ENCODE peak calls at places on chromosomes 13 and 19, in ten cellular contexts. W is colonic mucosa; T is IMR-90; B is effector memory CD4-positive, alpha-beta T cell; H is neural progenitor cell; V is CD4-positive, alpha-beta memory T cell; F is body of pancreas; K is Peyer's patch; I is tibial nerve; X is upper lobe of right lung. L is an unnamed sample.

GRCh38 chr19:4337906-4338440 is 654 bp downstream of the STAP2 start:
- DNase-seq in W (peak; percentile 72), T (no peak), B (no peak), H (peak; percentile 42), V (no peak), F (peak; percentile 56), K (no peak), I (no peak), X (no peak), L (no peak)

GRCh38 chr19:39426170-39426569 is 9.6 kb downstream of the RPS16 start:
- DNase-seq in W (no peak), T (no peak), B (no peak), H (no peak), V (no peak), F (no peak), K (no peak), I (no peak), X (no peak), L (no peak)

GRCh38 chr13:27679896-27680295 is 58.2 kb downstream of the POLR1D start:
- DNase-seq in W (no peak), T (no peak), B (no peak), H (no peak), V (no peak), F (no peak), K (no peak), I (no peak), X (no peak), L (no peak)

GRCh38 chr19:2353895-2354592 is 6.0 kb upstream of the TMPRSS9 start:
- DNase-seq in W (no peak), T (no peak), B (no peak), H (no peak), V (peak; percentile 16), F (no peak), K (no peak), I (no peak), X (no peak), L (peak; percentile 71)

GRCh38 chr19:49869484-49870308 is 2.3 kb upstream of the PNKP start:
- DNase-seq in W (peak; percentile 97), T (peak; percentile 100), B (peak; percentile 90), H (peak; percentile 100), V (peak; percentile 93), F (peak; percentile 96), K (peak; percentile 92), I (peak; percentile 96), X (peak; percentile 97), L (peak; percentile 96)

GRCh38 chr13:78121459-78122348 is 203.1 kb upstream of the EDNRB start:
- DNase-seq in W (peak; percentile 42), T (peak; percentile 70), B (no peak), H (peak; percentile 65), V (no peak), F (peak; percentile 52), K (peak; percentile 19), I (peak; percentile 42), X (no peak), L (no peak)

GRCh38 chr13:44218501-44219240 is 155.0 kb upstream of the SERP2 start:
- DNase-seq in W (peak; percentile 60), T (no peak), B (no peak), H (no peak), V (no peak), F (peak; percentile 86), K (no peak), I (peak; percentile 75), X (peak; percentile 88), L (peak; percentile 78)

GRCh38 chr19:11483176-11484111 is 2.6 kb upstream of the ELAVL3 start:
- DNase-seq in W (no peak), T (no peak), B (no peak), H (no peak), V (peak; percentile 32), F (no peak), K (no peak), I (no peak), X (no peak), L (no peak)

GRCh38 chr19:16627194-16627927 is 643 bp downstream of the MED26 start:
- DNase-seq in W (peak; percentile 26), T (no peak), B (no peak), H (peak; percentile 52), V (peak; percentile 44), F (peak; percentile 12), K (no peak), I (no peak), X (peak; percentile 71), L (no peak)

GRCh38 chr19:33064117-33064777 is 441 bp downstream of the RHPN2 start:
- DNase-seq in W (peak; percentile 56), T (no peak), B (no peak), H (no peak), V (no peak), F (peak; percentile 63), K (no peak), I (no peak), X (peak; percentile 83), L (peak; percentile 48)

GRCh38 chr19:8576273-8576993 is 809 bp downstream of the MYO1F start:
- DNase-seq in W (peak; percentile 37), T (no peak), B (no peak), H (no peak), V (no peak), F (no peak), K (peak; percentile 45), I (no peak), X (no peak), L (no peak)

GRCh38 chr13:47005761-47006414 is 109.0 kb upstream of the HTR2A start:
- DNase-seq in W (no peak), T (peak; percentile 22), B (no peak), H (no peak), V (no peak), F (no peak), K (no peak), I (no peak), X (no peak), L (no peak)

GRCh38 chr13:102276479-102276878 is 125.4 kb downstream of the FGF14 start:
- DNase-seq in W (no peak), T (peak; percentile 16), B (no peak), H (no peak), V (no peak), F (no peak), K (no peak), I (no peak), X (no peak), L (no peak)
- H3K27ac ChIP-seq in W (no peak overlapping the region), T (no peak overlapping the region), B (no peak overlapping the region), H (no peak overlapping the region), V (no peak overlapping the region), F (no peak overlapping the region), K (no peak overlapping the region), I (no peak overlapping the region), X (no peak overlapping the region), L (no peak overlapping the region)

DNA sequence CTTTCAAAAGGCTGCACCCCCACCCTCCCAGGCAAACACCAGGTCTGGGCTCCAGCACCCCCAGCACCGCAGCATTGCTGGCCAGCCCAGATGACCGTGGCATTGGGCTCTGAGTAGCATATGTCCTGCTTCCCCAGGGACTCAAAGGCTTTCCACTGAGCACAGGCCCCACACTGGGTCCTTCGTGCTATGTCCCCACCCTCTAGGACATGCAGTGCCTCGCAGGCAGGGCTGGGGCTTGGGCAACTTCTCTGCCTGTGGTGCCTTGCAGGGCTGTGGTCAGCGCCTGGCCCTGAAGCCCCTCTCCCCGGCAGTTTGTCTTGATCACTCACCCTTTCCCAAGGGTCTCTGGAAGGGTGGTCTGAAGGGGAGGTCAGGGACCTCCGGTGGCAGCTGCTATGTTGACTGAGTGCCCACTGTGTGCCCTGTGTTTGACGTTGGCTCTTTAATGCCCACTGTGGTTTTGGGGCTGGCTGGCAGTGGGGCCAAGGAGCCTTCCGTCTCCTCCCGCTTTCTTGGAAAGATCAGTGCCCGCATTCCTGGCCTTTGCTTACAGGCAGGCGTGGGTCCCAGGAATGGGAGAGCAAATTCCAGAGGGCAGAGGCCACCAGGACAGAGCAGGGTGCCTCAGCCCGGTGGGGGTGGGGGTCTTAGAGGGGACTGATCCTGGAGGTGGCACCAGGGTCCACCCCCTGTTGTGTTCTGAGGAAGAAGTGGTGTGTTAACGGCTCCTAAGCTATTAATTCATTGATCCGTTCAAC is 20.3 kb upstream of the CRTC1 start:
- DNase-seq in W (no peak), T (no peak), B (no peak), H (peak; percentile 59), V (no peak), F (no peak), K (no peak), I (no peak), X (no peak), L (no peak)
- H3K4me1 ChIP-seq in W (no peaks in the 10 kb centered on the region), T (peaks cover 29% of the 10 kb centered on the region), B (peaks cover 7% of the 10 kb centered on the region), H (peaks cover 7% of the 10 kb centered on the region), V (peaks cover 4% of the 10 kb centered on the region), F (no peaks in the 10 kb centered on the region), K (peaks cover 4% of the 10 kb centered on the region), I (peaks cover 64% of the 10 kb centered on the region), X (peaks cover 23% of the 10 kb centered on the region), L (peaks cover 10% of the 10 kb centered on the region)

GRCh38 chr19:29504454-29504853 is 21.3 kb upstream of the VSTM2B start:
- DNase-seq in W (no peak), T (no peak), B (no peak), H (no peak), V (no peak), F (no peak), K (no peak), I (no peak), X (no peak), L (no peak)
- H3K27ac ChIP-seq in W (no peak overlapping the region), T (no peak overlapping the region), B (no peak overlapping the region), H (no peak overlapping the region), V (no peak overlapping the region), F (no peak overlapping the region), K (no peak overlapping the region), I (no peak overlapping the region), X (no peak overlapping the region), L (no peak overlapping the region)

GRCh38 chr13:109160357-109160756 is 530.9 kb downstream of the MYO16 start:
- DNase-seq in W (no peak), T (no peak), B (no peak), H (no peak), V (no peak), F (no peak), K (no peak), I (no peak), X (no peak), L (no peak)

GRCh38 chr13:109158383-109158782 is 529.0 kb downstream of the MYO16 start:
- DNase-seq in W (no peak), T (no peak), B (no peak), H (no peak), V (no peak), F (no peak), K (no peak), I (no peak), X (no peak), L (no peak)

GRCh38 chr13:109157275-109157674 is 527.9 kb downstream of the MYO16 start:
- DNase-seq in W (no peak), T (no peak), B (no peak), H (peak; percentile 21), V (no peak), F (no peak), K (no peak), I (no peak), X (no peak), L (no peak)

GRCh38 chr13:109160887-109161669 is 531.7 kb downstream of the MYO16 start:
- DNase-seq in W (no peak), T (no peak), B (no peak), H (no peak), V (no peak), F (no peak), K (no peak), I (no peak), X (no peak), L (no peak)

GRCh38 chr13:109159650-109160309 is 530.4 kb downstream of the MYO16 start:
- DNase-seq in W (no peak), T (no peak), B (no peak), H (no peak), V (no peak), F (no peak), K (no peak), I (no peak), X (no peak), L (no peak)
- H3K4me1 ChIP-seq in W (no peaks in the 10 kb centered on the region), T (peaks cover 20% of the 10 kb centered on the region), B (no peaks in the 10 kb centered on the region), H (peaks cover 15% of the 10 kb centered on the region), V (no peaks in the 10 kb centered on the region), F (no peaks in the 10 kb centered on the region), K (no peaks in the 10 kb centered on the region), I (peaks cover 22% of the 10 kb centered on the region), X (peaks cover 10% of the 10 kb centered on the region), L (peaks cover 9% of the 10 kb centered on the region)